ENCODE peak calls at places on chromosomes 5 and 9, in five cellular contexts. One of them, this sample, is unnamed.

GRCh38 chr9:124128568-124128967 is 117.0 kb downstream of the LHX2 start:
- DNase-seq in prostate gland: no peak
- DNase-seq in EL: peak
- DNase-seq in left colon: no peak
- DNase-seq in cortex of kidney: no peak
- DNase-seq in this sample: no peak

GRCh38 chr5:87029951-87030350 is 237.7 kb upstream of the RASA1 start:
- DNase-seq in left colon: no peak
- DNase-seq in EL: no peak
- DNase-seq in cortex of kidney: no peak
- DNase-seq in prostate gland: no peak
- DNase-seq in this sample: no peak

GRCh38 chr5:80406980-80407734 is 707 bp upstream of the ZFYVE16 start:
- DNase-seq in prostate gland: peak
- DNase-seq in cortex of kidney: no peak
- DNase-seq in left colon: peak
- DNase-seq in EL: peak
- DNase-seq in this sample: no peak

GRCh38 chr5:36495638-36496010 is 110.8 kb upstream of the SLC1A3 start:
- DNase-seq in EL: no peak
- DNase-seq in prostate gland: no peak
- DNase-seq in cortex of kidney: no peak
- DNase-seq in left colon: no peak
- DNase-seq in this sample: no peak

GRCh38 chr9:18905883-18906649 is 126.9 kb downstream of the SAXO1 start:
- DNase-seq in cortex of kidney: no peak
- DNase-seq in prostate gland: no peak
- DNase-seq in left colon: no peak
- DNase-seq in EL: peak
- DNase-seq in this sample: peak

GRCh38 chr5:62886603-62887315 is 308.1 kb downstream of the LRRC70 start:
- DNase-seq in prostate gland: no peak
- DNase-seq in left colon: no peak
- DNase-seq in EL: no peak
- DNase-seq in cortex of kidney: no peak
- DNase-seq in this sample: no peak

GRCh38 chr5:83553000-83553486 is 81.5 kb downstream of the VCAN start:
- DNase-seq in EL: no peak
- DNase-seq in left colon: peak
- DNase-seq in cortex of kidney: no peak
- DNase-seq in prostate gland: no peak
- DNase-seq in this sample: no peak

GRCh38 chr5:56598941-56599340 is 216.4 kb upstream of the MAP3K1 start:
- DNase-seq in EL: no peak
- DNase-seq in prostate gland: no peak
- DNase-seq in left colon: no peak
- DNase-seq in cortex of kidney: no peak
- DNase-seq in this sample: no peak

GRCh38 chr9:99680191-99680590 is 141.5 kb upstream of the NR4A3 start:
- DNase-seq in prostate gland: no peak
- DNase-seq in cortex of kidney: no peak
- DNase-seq in left colon: no peak
- DNase-seq in EL: peak
- DNase-seq in this sample: peak

GRCh38 chr9:72154468-72155281 is 5.4 kb downstream of the GDA start:
- DNase-seq in cortex of kidney: no peak
- DNase-seq in prostate gland: no peak
- DNase-seq in EL: no peak
- DNase-seq in left colon: peak
- DNase-seq in this sample: no peak

GRCh38 chr5:88144219-88145040 is 124.2 kb downstream of the TMEM161B start:
- DNase-seq in cortex of kidney: no peak
- DNase-seq in prostate gland: no peak
- DNase-seq in left colon: no peak
- DNase-seq in EL: no peak
- DNase-seq in this sample: no peak

GRCh38 chr9:129761901-129762359 is 9.1 kb upstream of the PTGES start:
- DNase-seq in EL: peak
- DNase-seq in left colon: peak
- DNase-seq in prostate gland: no peak
- DNase-seq in cortex of kidney: no peak
- DNase-seq in this sample: no peak

GRCh38 chr5:29378104-29378503 is 1815.4 kb upstream of the CDH6 start:
- DNase-seq in cortex of kidney: no peak
- DNase-seq in EL: no peak
- DNase-seq in prostate gland: no peak
- DNase-seq in left colon: no peak
- DNase-seq in this sample: no peak

This sample was measured in non-pigmented ciliary epithelial cell.